ENCODE peak calls at places on chromosomes 5 and 9, in six cellular contexts. K is HepG2; H is ovary; C is fibroblast of lung; E is CD4-positive, CD25-positive, alpha-beta regulatory T cell; P is GM12878. J is an unnamed sample. For H3K4me1, the result is how much of the 10 kb centered on the place peaks cover.

GRCh38 chr5:16140417-16140816 is 39.2 kb downstream of the MARCHF11 start:
- DNase-seq in C (no peak), P (no peak), H (no peak), K (no peak), E (no peak), J (no peak)

GRCh38 chr5:92991681-92992472 is 589.1 kb downstream of the NR2F1-AS1 start:
- DNase-seq in P (no peak), K (no peak), C (peak), E (no peak), H (no peak), J (no peak)

GRCh38 chr5:135441256-135441915 is 5.8 kb downstream of the DCANP1 start:
- DNase-seq in P (no peak), H (no peak), C (no peak), E (no peak), K (no peak), J (no peak)

GRCh38 chr5:62616615-62617277 is 38.1 kb downstream of the LRRC70 start:
- DNase-seq in H (no peak), K (no peak), C (no peak), P (no peak), E (no peak), J (no peak)

GRCh38 chr5:98110270-98110669 is 663.2 kb upstream of the RGMB start:
- DNase-seq in C (peak), H (no peak), K (no peak), P (no peak), E (no peak), J (no peak)

GRCh38 chr5:29853711-29854110 is 1339.8 kb upstream of the CDH6 start:
- DNase-seq in E (no peak), K (no peak), P (no peak), H (no peak), C (no peak), J (no peak)

GRCh38 chr5:13939647-13940046 is 4.8 kb downstream of the DNAH5 start:
- DNase-seq in K (no peak), P (no peak), H (no peak), E (no peak), C (no peak), J (no peak)

GRCh38 chr9:114930063-114930812 is at the start of gene TNFSF8:
- DNase-seq in K (no peak), H (no peak), C (no peak), P (no peak), E (peak), J (peak)

GRCh38 chr5:9515451-9515850 is 30.4 kb downstream of the SEMA5A start:
- DNase-seq in K (no peak), P (no peak), C (no peak), H (no peak), E (no peak), J (peak)

GRCh38 chr9:76564300-76564699 is 105.3 kb downstream of the GCNT1 start:
- DNase-seq in P (no peak), C (peak), K (no peak), E (no peak), H (no peak), J (no peak)

GRCh38 chr9:122096620-122097415 is 3.7 kb upstream of the TTLL11 start:
- DNase-seq in H (no peak), E (no peak), K (no peak), P (no peak), C (no peak), J (no peak)

GRCh38 chr9:124887832-124888231 is 25.9 kb downstream of the ARPC5L start:
- DNase-seq in K (no peak), P (no peak), E (no peak), C (no peak), H (no peak), J (no peak)

GRCh38 chr9:123028973-123029372 is 4.5 kb upstream of the GPR21 start:
- DNase-seq in P (no peak), E (no peak), H (no peak), K (no peak), C (no peak), J (no peak)

GRCh38 chr9:133854785-133855184 is 116.6 kb upstream of the SARDH start:
- DNase-seq in P (no peak), H (no peak), E (no peak), K (no peak), C (no peak), J (no peak)

GRCh38 chr5:538801-539468 is 14.7 kb upstream of the SLC9A3 start:
- DNase-seq in K (no peak), H (peak), P (no peak), C (no peak), E (no peak), J (no peak)

GRCh38 chr9:38668791-38669466 is 48.5 kb upstream of the ANKRD18A start:
- DNase-seq in C (no peak), K (no peak), E (no peak), P (no peak), H (no peak), J (no peak)

GRCh38 chr9:12391839-12392509 is 301.2 kb upstream of the TYRP1 start:
- DNase-seq in H (no peak), K (no peak), C (no peak), P (no peak), E (no peak), J (no peak)

GRCh38 chr9:109918359-109919163 is 138.6 kb downstream of the PALM2AKAP2 start:
- DNase-seq in E (no peak), C (no peak), H (no peak), P (peak), K (no peak), J (peak)

GRCh38 chr5:142192296-142192695 is 83.7 kb downstream of the NDFIP1 start:
- DNase-seq in P (no peak), K (no peak), H (no peak), C (no peak), E (no peak), J (no peak)

GRCh38 chr5:140346348-140347221 is at the start of gene HBEGF:
- DNase-seq in K (peak), P (no peak), C (peak), E (peak), H (peak), J (peak)

GRCh38 chr5:163649522-163649921 is 144.1 kb downstream of the MAT2B start:
- DNase-seq in H (no peak), C (peak), P (no peak), E (no peak), K (peak), J (peak)

GRCh38 chr9:93296889-93297480 is 113.0 kb downstream of the WNK2 start:
- DNase-seq in P (no peak), H (no peak), E (no peak), C (no peak), K (no peak), J (no peak)

GRCh38 chr9:23162789-23163188 is 663.3 kb downstream of the ELAVL2 start:
- DNase-seq in H (no peak), E (no peak), C (no peak), K (no peak), P (no peak), J (no peak)

GRCh38 chr9:133800266-133800665 is 62.1 kb upstream of the SARDH start:
- DNase-seq in C (no peak), K (no peak), E (no peak), H (no peak), P (no peak), J (no peak)

GRCh38 chr9:2889023-2889422 is 45.1 kb upstream of the PUM3 start:
- DNase-seq in K (no peak), H (no peak), C (no peak), E (no peak), P (no peak), J (no peak)

GRCh38 chr5:3809455-3809854 is 213.8 kb downstream of the IRX1 start:
- DNase-seq in K (no peak), H (no peak), E (no peak), P (no peak), C (no peak), J (no peak)

GRCh38 chr5:133377736-133378135 is 234.6 kb downstream of the FSTL4 start:
- DNase-seq in H (no peak), K (no peak), E (no peak), C (no peak), P (no peak), J (no peak)

GRCh38 chr9:89444212-89444611 is 53.7 kb downstream of the SEMA4D start:
- DNase-seq in K (no peak), P (no peak), H (no peak), E (no peak), C (no peak), J (peak)

GRCh38 chr9:125472926-125473701 is 211.5 kb downstream of the GAPVD1 start:
- DNase-seq in P (no peak), E (no peak), K (peak), H (peak), C (peak), J (no peak)

DNA sequence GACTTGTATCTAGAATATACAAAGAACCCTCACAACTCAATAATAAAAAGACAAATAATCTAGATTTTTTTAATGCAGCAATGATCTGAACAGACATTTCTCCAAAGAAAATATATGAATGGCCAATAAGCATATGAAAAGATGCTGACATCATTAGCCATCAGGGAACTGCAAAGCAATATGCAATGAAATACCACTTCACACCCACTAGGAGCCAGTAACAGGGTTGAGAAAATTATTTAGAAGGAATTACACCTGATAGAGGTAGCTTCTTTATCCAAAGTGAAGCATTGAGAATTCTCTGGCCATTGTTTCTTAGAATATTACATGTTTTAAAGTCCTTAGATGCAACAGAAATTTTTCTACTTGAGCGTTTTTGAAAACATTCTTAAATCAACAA is 316.9 kb downstream of the KCNN2 start:
- DNase-seq in K (no peak), C (no peak), H (no peak), P (no peak), E (no peak), J (no peak)
- H3K4me1 ChIP-seq in K (under half), C (under half), H (under half), P (under half), E (under half), J (under half)

DNA sequence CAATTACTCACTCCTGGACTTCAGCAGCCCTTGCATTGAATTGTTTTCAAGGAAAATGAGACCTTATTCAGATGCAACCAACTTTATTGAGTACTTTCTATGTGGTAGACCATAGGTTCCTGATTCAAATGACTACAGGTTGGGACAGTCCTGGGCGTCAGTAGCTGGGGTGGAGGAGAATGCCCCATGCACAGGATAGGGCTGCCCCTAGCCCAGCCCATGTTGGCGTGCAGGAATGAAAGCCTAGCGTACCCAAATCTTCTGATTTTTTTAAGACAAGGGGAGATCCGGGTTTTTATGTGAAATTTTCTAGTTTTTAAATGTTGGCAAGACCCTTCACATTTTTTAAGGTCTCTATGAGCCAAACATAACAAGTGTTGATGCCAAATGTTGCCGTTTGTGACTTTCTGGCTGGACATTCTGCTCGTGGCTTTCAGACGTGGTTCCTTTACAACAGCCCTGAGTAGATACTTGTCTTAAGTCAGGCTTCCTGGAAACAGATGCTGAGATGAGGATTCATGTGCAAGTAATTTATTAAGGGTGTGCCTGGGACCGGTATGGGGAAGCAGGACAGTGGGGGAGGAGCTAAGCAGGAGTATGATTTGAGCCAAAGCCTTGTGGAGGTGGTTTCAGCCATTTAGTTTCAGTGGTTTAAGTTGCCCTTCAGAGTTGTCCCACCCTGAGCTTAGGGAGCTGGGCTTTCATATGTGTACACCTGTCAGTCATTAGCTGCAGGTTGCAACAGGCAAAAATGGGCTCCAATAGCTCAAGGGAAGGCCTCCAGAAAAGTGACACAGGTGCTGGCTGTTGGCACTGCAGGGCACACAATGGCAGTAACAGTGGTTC is 154.1 kb downstream of the NTRK2 start:
- DNase-seq in H (no peak), K (no peak), P (peak), E (no peak), C (peak), J (no peak)
- H3K4me1 ChIP-seq in H (under half), K (under half), P (under half), E (under half), C (under half), J (under half)

GRCh38 chr5:79511945-79512493 is 1.9 kb downstream of the HOMER1 start:
- DNase-seq in K (no peak), H (no peak), E (no peak), P (no peak), C (no peak), J (peak)
- H3K4me1 ChIP-seq in K (under half), H (under half), E (under half), P (under half), C (under half), J (under half)

DNA sequence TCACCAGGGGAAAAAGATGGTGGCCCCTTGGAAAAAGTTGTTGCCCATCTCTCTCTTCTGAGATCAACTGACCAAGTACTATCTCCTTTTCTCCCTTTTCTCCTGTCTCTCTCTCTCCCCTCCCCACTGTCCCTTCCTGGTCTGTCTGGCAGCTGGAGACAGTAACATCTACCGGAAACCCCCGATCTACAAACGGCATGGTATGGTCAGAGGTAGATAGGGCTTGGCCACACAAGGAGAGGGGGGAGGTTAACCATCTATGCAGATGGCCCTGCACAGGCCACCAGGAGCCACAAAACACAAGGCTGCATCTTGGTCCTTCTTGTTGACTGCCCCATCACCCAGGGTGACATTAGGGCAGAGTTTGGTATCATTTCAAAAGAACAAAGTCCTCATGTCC is 29.3 kb upstream of the AFAP1L1 start:
- DNase-seq in K (no peak), C (no peak), H (no peak), E (no peak), P (no peak), J (no peak)
- H3K4me1 ChIP-seq in K (under half), C (under half), H (under half), E (under half), P (under half), J (under half)

DNA sequence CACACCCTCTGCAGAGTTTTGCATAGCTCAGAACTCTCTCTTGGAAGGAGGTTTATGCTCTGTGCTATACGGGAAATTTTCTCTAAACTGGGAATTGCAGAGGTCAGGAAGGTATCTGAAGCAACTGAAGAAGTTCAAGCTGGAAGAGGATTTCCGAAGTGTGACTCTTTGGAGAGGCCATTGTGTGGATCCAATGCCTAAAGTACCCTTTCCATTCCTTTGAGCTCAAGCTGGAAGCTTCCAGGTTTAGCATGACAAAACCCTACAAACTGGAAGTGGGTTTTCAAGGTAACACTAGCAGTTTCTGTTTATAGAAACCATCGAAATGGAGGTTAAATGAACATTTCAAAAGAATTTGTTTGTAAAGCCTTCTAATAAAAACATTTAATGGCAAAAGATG is 187.1 kb downstream of the CFAP90 start:
- DNase-seq in C (no peak), K (no peak), E (no peak), H (no peak), P (no peak), J (no peak)
- H3K4me1 ChIP-seq in C (under half), K (under half), E (under half), H (under half), P (under half), J (under half)

DNA sequence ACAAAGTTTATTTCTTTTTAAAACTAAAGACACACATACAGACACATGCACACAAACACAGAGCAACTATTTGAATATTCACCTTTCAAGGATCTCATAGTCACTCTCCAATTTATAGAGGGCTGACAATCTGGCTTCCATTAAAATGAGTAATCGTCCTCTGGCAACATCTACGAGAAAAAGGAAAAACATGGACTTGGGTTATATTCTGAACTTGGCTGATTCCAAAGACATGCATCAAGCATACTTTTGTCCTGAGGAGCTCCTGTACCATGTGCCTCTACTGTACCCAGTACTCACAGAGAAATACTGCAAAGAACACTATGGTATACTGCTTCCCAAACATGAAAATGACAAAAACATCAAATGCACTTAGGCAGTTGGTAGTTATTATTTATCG is 15.4 kb downstream of the IARS1 start:
- DNase-seq in E (no peak), K (no peak), H (no peak), C (peak), P (no peak), J (no peak)
- H3K4me1 ChIP-seq in E (under half), K (under half), H (under half), C (under half), P (under half), J (under half)

GRCh38 chr9:104915049-104915448 is 12.9 kb downstream of the ABCA1 start:
- DNase-seq in E (no peak), P (no peak), C (no peak), K (no peak), H (no peak), J (no peak)

GRCh38 chr9:104912606-104913005 is 15.3 kb downstream of the ABCA1 start:
- DNase-seq in K (peak), C (no peak), E (no peak), P (no peak), H (no peak), J (no peak)

GRCh38 chr9:104914458-104914857 is 13.5 kb downstream of the ABCA1 start:
- DNase-seq in E (no peak), P (no peak), H (no peak), K (no peak), C (no peak), J (no peak)

GRCh38 chr9:104911029-104911607 is 16.8 kb downstream of the ABCA1 start:
- DNase-seq in H (no peak), E (no peak), K (peak), C (peak), P (no peak), J (no peak)

DNA sequence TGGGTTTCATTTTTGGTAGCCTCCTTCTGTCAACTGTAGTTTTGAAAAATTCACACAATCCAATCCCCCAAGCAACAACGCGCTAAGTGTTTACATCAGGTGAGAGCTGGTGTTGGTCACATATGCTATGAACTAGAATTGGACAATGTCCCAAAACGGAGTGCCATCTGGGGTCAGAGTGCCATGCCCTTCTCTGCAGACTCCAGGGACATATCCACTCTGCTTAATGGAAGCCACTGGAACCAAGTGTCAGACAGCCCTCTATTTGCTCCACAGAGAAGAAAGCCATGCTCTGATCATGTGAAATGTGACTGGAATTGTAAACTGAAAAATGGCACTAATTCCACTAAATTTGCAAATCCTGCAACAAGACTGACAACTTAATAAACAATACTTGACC is 12.2 kb downstream of the ABCA1 start:
- DNase-seq in H (no peak), E (no peak), C (no peak), K (no peak), P (no peak), J (no peak)
- H3K4me1 ChIP-seq in H (under half), E (under half), C (under half), K (half or more), P (under half), J (under half)

GRCh38 chr5:42490836-42491235 is 67.6 kb downstream of the GHR start:
- DNase-seq in C (no peak), P (no peak), E (no peak), H (no peak), K (no peak), J (no peak)
- H3K4me1 ChIP-seq in C (under half), P (under half), E (under half), H (under half), K (under half), J (under half)

DNA sequence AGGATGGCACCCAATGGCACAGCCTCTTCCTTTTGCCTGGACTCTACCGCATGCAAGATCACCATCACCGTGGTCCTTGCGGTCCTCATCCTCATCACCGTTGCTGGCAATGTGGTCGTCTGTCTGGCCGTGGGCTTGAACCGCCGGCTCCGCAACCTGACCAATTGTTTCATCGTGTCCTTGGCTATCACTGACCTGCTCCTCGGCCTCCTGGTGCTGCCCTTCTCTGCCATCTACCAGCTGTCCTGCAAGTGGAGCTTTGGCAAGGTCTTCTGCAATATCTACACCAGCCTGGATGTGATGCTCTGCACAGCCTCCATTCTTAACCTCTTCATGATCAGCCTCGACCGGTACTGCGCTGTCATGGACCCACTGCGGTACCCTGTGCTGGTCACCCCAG is 25.4 kb downstream of the HRH2 start:
- DNase-seq in K (no peak), E (no peak), H (no peak), C (no peak), P (no peak), J (no peak)
- H3K4me1 ChIP-seq in K (under half), E (under half), H (under half), C (under half), P (under half), J (under half)

J was measured in small intestine.